ENCODE peak calls at places on chromosomes 4 and X, in ten cellular contexts. One of them, this sample, is unnamed.

GRCh38 chr4:71635094-71635493 is 148.8 kb downstream of the GC start:
- DNase-seq in heart left ventricle: no peak
- DNase-seq in IMR-90: no peak
- DNase-seq in fibroblast of lung: no peak
- DNase-seq in uterus: no peak
- DNase-seq in esophagus muscularis mucosa: no peak
- DNase-seq in astrocyte: no peak
- DNase-seq in pancreas: no peak
- DNase-seq in hepatocyte: no peak
- DNase-seq in ascending aorta: no peak
- DNase-seq in this sample: no peak

GRCh38 chr4:57442834-57443291 is 332.7 kb upstream of the IGFBP7 start:
- DNase-seq in heart left ventricle: peak; percentile 31
- DNase-seq in IMR-90: peak; percentile 13
- DNase-seq in fibroblast of lung: peak; percentile 29
- DNase-seq in uterus: no peak
- DNase-seq in esophagus muscularis mucosa: no peak
- DNase-seq in astrocyte: peak; percentile 6
- DNase-seq in pancreas: peak; percentile 48
- DNase-seq in hepatocyte: peak; percentile 77
- DNase-seq in ascending aorta: no peak
- DNase-seq in this sample: no peak

GRCh38 chr4:168877407-168877778 is 132.7 kb downstream of the CBR4 start:
- DNase-seq in heart left ventricle: no peak
- DNase-seq in IMR-90: no peak
- DNase-seq in fibroblast of lung: no peak
- DNase-seq in uterus: no peak
- DNase-seq in esophagus muscularis mucosa: no peak
- DNase-seq in astrocyte: no peak
- DNase-seq in pancreas: no peak
- DNase-seq in hepatocyte: no peak
- DNase-seq in ascending aorta: no peak
- DNase-seq in this sample: no peak

GRCh38 chr4:2714071-2714770 is 41.9 kb downstream of the TNIP2 start:
- DNase-seq in heart left ventricle: peak; percentile 56
- DNase-seq in IMR-90: peak; percentile 71
- DNase-seq in fibroblast of lung: peak; percentile 37
- DNase-seq in uterus: no peak
- DNase-seq in esophagus muscularis mucosa: no peak
- DNase-seq in astrocyte: peak; percentile 17
- DNase-seq in pancreas: peak; percentile 55
- DNase-seq in hepatocyte: no peak
- DNase-seq in ascending aorta: no peak
- DNase-seq in this sample: no peak

GRCh38 chr4:76204936-76205335 is 8.7 kb downstream of the SCARB2 start:
- DNase-seq in heart left ventricle: no peak
- DNase-seq in IMR-90: no peak
- DNase-seq in fibroblast of lung: no peak
- DNase-seq in uterus: no peak
- DNase-seq in esophagus muscularis mucosa: no peak
- DNase-seq in astrocyte: no peak
- DNase-seq in pancreas: no peak
- DNase-seq in hepatocyte: no peak
- DNase-seq in ascending aorta: no peak
- DNase-seq in this sample: no peak

GRCh38 chrX:46758163-46758955 is 559 bp downstream of the SLC9A7 start:
- DNase-seq in heart left ventricle: no peak
- DNase-seq in IMR-90: peak; percentile 10
- DNase-seq in fibroblast of lung: peak; percentile 27
- DNase-seq in uterus: no peak
- DNase-seq in esophagus muscularis mucosa: no peak
- DNase-seq in astrocyte: no peak
- DNase-seq in pancreas: peak; percentile 3
- DNase-seq in hepatocyte: peak; percentile 24
- DNase-seq in ascending aorta: no peak
- DNase-seq in this sample: no peak

GRCh38 chr4:169219440-169219839 is 51.3 kb downstream of the SH3RF1 start:
- DNase-seq in heart left ventricle: no peak
- DNase-seq in IMR-90: no peak
- DNase-seq in fibroblast of lung: no peak
- DNase-seq in uterus: no peak
- DNase-seq in esophagus muscularis mucosa: no peak
- DNase-seq in astrocyte: no peak
- DNase-seq in pancreas: no peak
- DNase-seq in hepatocyte: no peak
- DNase-seq in ascending aorta: no peak
- DNase-seq in this sample: no peak

GRCh38 chr4:15963568-15963967 is 593 bp upstream of the FGFBP2 start:
- DNase-seq in heart left ventricle: no peak
- DNase-seq in IMR-90: no peak
- DNase-seq in fibroblast of lung: no peak
- DNase-seq in uterus: no peak
- DNase-seq in esophagus muscularis mucosa: no peak
- DNase-seq in astrocyte: no peak
- DNase-seq in pancreas: no peak
- DNase-seq in hepatocyte: no peak
- DNase-seq in ascending aorta: no peak
- DNase-seq in this sample: no peak

GRCh38 chr4:48203819-48204218 is 65.8 kb downstream of the TEC start:
- DNase-seq in heart left ventricle: no peak
- DNase-seq in IMR-90: no peak
- DNase-seq in fibroblast of lung: no peak
- DNase-seq in uterus: no peak
- DNase-seq in esophagus muscularis mucosa: no peak
- DNase-seq in astrocyte: no peak
- DNase-seq in pancreas: no peak
- DNase-seq in hepatocyte: no peak
- DNase-seq in ascending aorta: no peak
- DNase-seq in this sample: no peak

GRCh38 chrX:148067285-148067684 is 86.1 kb downstream of the FMR1NB start:
- DNase-seq in heart left ventricle: no peak
- DNase-seq in IMR-90: no peak
- DNase-seq in fibroblast of lung: no peak
- DNase-seq in uterus: no peak
- DNase-seq in esophagus muscularis mucosa: no peak
- DNase-seq in astrocyte: no peak
- DNase-seq in pancreas: no peak
- DNase-seq in hepatocyte: no peak
- DNase-seq in ascending aorta: no peak
- DNase-seq in this sample: no peak

GRCh38 chr4:87527446-87528240 is 1.5 kb downstream of the SPARCL1 start:
- DNase-seq in heart left ventricle: no peak
- DNase-seq in IMR-90: no peak
- DNase-seq in fibroblast of lung: peak; percentile 17
- DNase-seq in uterus: peak; percentile 50
- DNase-seq in esophagus muscularis mucosa: no peak
- DNase-seq in astrocyte: no peak
- DNase-seq in pancreas: no peak
- DNase-seq in hepatocyte: no peak
- DNase-seq in ascending aorta: no peak
- DNase-seq in this sample: no peak

GRCh38 chrX:40068048-40068447 is 29.7 kb downstream of the BCOR start:
- DNase-seq in heart left ventricle: no peak
- DNase-seq in IMR-90: no peak
- DNase-seq in fibroblast of lung: no peak
- DNase-seq in uterus: no peak
- DNase-seq in esophagus muscularis mucosa: no peak
- DNase-seq in astrocyte: no peak
- DNase-seq in pancreas: no peak
- DNase-seq in hepatocyte: no peak
- DNase-seq in ascending aorta: no peak
- DNase-seq in this sample: no peak

GRCh38 chr4:107153956-107154355 is 117.8 kb upstream of the DKK2 start:
- DNase-seq in heart left ventricle: no peak
- DNase-seq in IMR-90: no peak
- DNase-seq in fibroblast of lung: no peak
- DNase-seq in uterus: no peak
- DNase-seq in esophagus muscularis mucosa: no peak
- DNase-seq in astrocyte: no peak
- DNase-seq in pancreas: no peak
- DNase-seq in hepatocyte: no peak
- DNase-seq in ascending aorta: no peak
- DNase-seq in this sample: no peak

GRCh38 chr4:140793291-140793690 is 37.1 kb upstream of the TBC1D9 start:
- DNase-seq in heart left ventricle: no peak
- DNase-seq in IMR-90: no peak
- DNase-seq in fibroblast of lung: no peak
- DNase-seq in uterus: no peak
- DNase-seq in esophagus muscularis mucosa: no peak
- DNase-seq in astrocyte: no peak
- DNase-seq in pancreas: no peak
- DNase-seq in hepatocyte: no peak
- DNase-seq in ascending aorta: no peak
- DNase-seq in this sample: no peak

GRCh38 chr4:14916554-14917304 is 85.6 kb upstream of the CPEB2 start:
- DNase-seq in heart left ventricle: peak; percentile 33
- DNase-seq in IMR-90: peak; percentile 84
- DNase-seq in fibroblast of lung: peak; percentile 84
- DNase-seq in uterus: no peak
- DNase-seq in esophagus muscularis mucosa: no peak
- DNase-seq in astrocyte: peak; percentile 83
- DNase-seq in pancreas: no peak
- DNase-seq in hepatocyte: peak; percentile 61
- DNase-seq in ascending aorta: no peak
- DNase-seq in this sample: no peak

GRCh38 chr4:55303818-55304217 is 42.2 kb upstream of the SRD5A3 start:
- DNase-seq in heart left ventricle: peak; percentile 37
- DNase-seq in IMR-90: peak; percentile 37
- DNase-seq in fibroblast of lung: peak; percentile 85
- DNase-seq in uterus: no peak
- DNase-seq in esophagus muscularis mucosa: no peak
- DNase-seq in astrocyte: peak; percentile 81
- DNase-seq in pancreas: no peak
- DNase-seq in hepatocyte: peak; percentile 26
- DNase-seq in ascending aorta: no peak
- DNase-seq in this sample: no peak

GRCh38 chr4:152620915-152621314 is 58.9 kb downstream of the TMEM154 start:
- DNase-seq in heart left ventricle: no peak
- DNase-seq in IMR-90: no peak
- DNase-seq in fibroblast of lung: no peak
- DNase-seq in uterus: no peak
- DNase-seq in esophagus muscularis mucosa: peak; percentile 87
- DNase-seq in astrocyte: no peak
- DNase-seq in pancreas: no peak
- DNase-seq in hepatocyte: no peak
- DNase-seq in ascending aorta: no peak
- DNase-seq in this sample: no peak

GRCh38 chr4:179415016-179415841 is 1973.0 kb upstream of the AGA start:
- DNase-seq in heart left ventricle: no peak
- DNase-seq in IMR-90: peak; percentile 47
- DNase-seq in fibroblast of lung: peak; percentile 74
- DNase-seq in uterus: no peak
- DNase-seq in esophagus muscularis mucosa: no peak
- DNase-seq in astrocyte: peak; percentile 66
- DNase-seq in pancreas: no peak
- DNase-seq in hepatocyte: no peak
- DNase-seq in ascending aorta: no peak
- DNase-seq in this sample: no peak

DNA sequence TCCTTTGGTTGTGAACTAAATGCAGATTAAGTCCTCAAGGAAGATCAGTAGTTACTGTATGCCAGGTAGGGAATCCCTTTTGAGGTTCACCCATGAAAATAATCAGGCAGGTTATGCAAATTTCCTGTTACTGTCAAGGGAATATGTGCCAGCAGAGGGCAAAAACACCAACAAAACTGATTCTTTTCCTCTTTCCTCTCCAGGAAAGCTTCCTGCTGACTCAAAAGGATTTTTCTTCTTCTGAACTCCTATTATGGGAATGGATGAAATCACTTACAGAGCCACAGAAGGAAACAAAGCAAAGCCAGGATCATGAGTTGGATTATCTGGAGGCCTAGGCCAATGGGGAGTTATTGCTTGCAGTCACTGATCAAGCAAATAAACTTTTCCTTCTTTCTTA is 49.8 kb downstream of the TMPRSS11F start:
- DNase-seq in heart left ventricle: no peak
- DNase-seq in IMR-90: no peak
- DNase-seq in fibroblast of lung: no peak
- DNase-seq in uterus: no peak
- DNase-seq in esophagus muscularis mucosa: no peak
- DNase-seq in astrocyte: no peak
- DNase-seq in pancreas: no peak
- DNase-seq in hepatocyte: no peak
- DNase-seq in ascending aorta: no peak
- DNase-seq in this sample: no peak
- TF ChIP-seq CTCF in heart left ventricle: no peak
- TF ChIP-seq CTCF in IMR-90: no peak
- TF ChIP-seq CTCF in fibroblast of lung: no peak
- TF ChIP-seq CTCF in uterus: no peak
- TF ChIP-seq CTCF in esophagus muscularis mucosa: no peak
- TF ChIP-seq CTCF in astrocyte: no peak
- TF ChIP-seq CTCF in pancreas: no peak
- TF ChIP-seq CTCF in hepatocyte: peak; percentile 5
- TF ChIP-seq CTCF in ascending aorta: no peak
- TF ChIP-seq CTCF in this sample: no peak

GRCh38 chr4:40897557-40898203 is 147.9 kb downstream of the NSUN7 start:
- DNase-seq in heart left ventricle: peak; percentile 69
- DNase-seq in IMR-90: peak; percentile 51
- DNase-seq in fibroblast of lung: peak; percentile 48
- DNase-seq in uterus: peak; percentile 55
- DNase-seq in esophagus muscularis mucosa: no peak
- DNase-seq in astrocyte: peak; percentile 34
- DNase-seq in pancreas: peak; percentile 60
- DNase-seq in hepatocyte: peak; percentile 80
- DNase-seq in ascending aorta: no peak
- DNase-seq in this sample: no peak
- H3K4me3 ChIP-seq in heart left ventricle: no peak overlapping the region
- H3K4me3 ChIP-seq in IMR-90: no peak overlapping the region
- H3K4me3 ChIP-seq in fibroblast of lung: no peak overlapping the region
- H3K4me3 ChIP-seq in uterus: no peak overlapping the region
- H3K4me3 ChIP-seq in esophagus muscularis mucosa: no peak overlapping the region
- H3K4me3 ChIP-seq in astrocyte: no peak overlapping the region
- H3K4me3 ChIP-seq in pancreas: no peak overlapping the region
- H3K4me3 ChIP-seq in hepatocyte: no peak overlapping the region
- H3K4me3 ChIP-seq in ascending aorta: no peak overlapping the region
- H3K4me3 ChIP-seq in this sample: peak overlapping the region; percentile 30

DNA sequence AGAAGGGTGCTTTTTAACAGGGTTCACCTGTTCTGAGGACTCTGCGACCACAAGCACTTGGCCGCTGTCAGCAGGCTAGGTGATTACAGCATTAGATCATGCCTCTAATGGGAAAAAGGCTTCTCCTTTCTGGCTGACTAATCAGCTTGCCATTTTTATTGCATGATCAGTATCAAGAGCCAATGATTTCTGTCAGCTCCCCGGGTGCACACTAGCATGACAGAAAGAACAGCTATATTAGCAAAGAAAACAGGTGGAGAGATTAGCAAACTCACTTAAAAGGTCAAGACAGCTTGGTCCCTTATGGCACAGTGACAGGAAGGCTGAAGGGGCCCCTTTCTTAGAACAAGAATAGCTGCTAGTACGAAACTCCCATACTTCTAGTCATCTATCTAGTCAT is 170.0 kb downstream of the SMIM20 start:
- DNase-seq in heart left ventricle: no peak
- DNase-seq in IMR-90: peak; percentile 95
- DNase-seq in fibroblast of lung: peak; percentile 96
- DNase-seq in uterus: peak; percentile 28
- DNase-seq in esophagus muscularis mucosa: no peak
- DNase-seq in astrocyte: peak; percentile 95
- DNase-seq in pancreas: no peak
- DNase-seq in hepatocyte: peak; percentile 71
- DNase-seq in ascending aorta: no peak
- DNase-seq in this sample: no peak
- H3K4me1 ChIP-seq in heart left ventricle: peaks cover 39% of the 10 kb centered on the region
- H3K4me1 ChIP-seq in IMR-90: peaks cover 20% of the 10 kb centered on the region
- H3K4me1 ChIP-seq in fibroblast of lung: peaks cover 25% of the 10 kb centered on the region
- H3K4me1 ChIP-seq in uterus: no peaks in the 10 kb centered on the region
- H3K4me1 ChIP-seq in esophagus muscularis mucosa: no peaks in the 10 kb centered on the region
- H3K4me1 ChIP-seq in astrocyte: peaks cover 17% of the 10 kb centered on the region
- H3K4me1 ChIP-seq in pancreas: no peaks in the 10 kb centered on the region
- H3K4me1 ChIP-seq in hepatocyte: peaks cover 12% of the 10 kb centered on the region
- H3K4me1 ChIP-seq in ascending aorta: peaks cover 3% of the 10 kb centered on the region
- H3K4me1 ChIP-seq in this sample: no peaks in the 10 kb centered on the region

GRCh38 chr4:95156452-95156765 is 392.4 kb downstream of the UNC5C start:
- DNase-seq in heart left ventricle: no peak
- DNase-seq in IMR-90: no peak
- DNase-seq in fibroblast of lung: no peak
- DNase-seq in uterus: no peak
- DNase-seq in esophagus muscularis mucosa: no peak
- DNase-seq in astrocyte: no peak
- DNase-seq in pancreas: no peak
- DNase-seq in hepatocyte: no peak
- DNase-seq in ascending aorta: no peak
- DNase-seq in this sample: no peak
- TF ChIP-seq CTCF in heart left ventricle: no peak
- TF ChIP-seq CTCF in IMR-90: no peak
- TF ChIP-seq CTCF in fibroblast of lung: no peak
- TF ChIP-seq CTCF in uterus: no peak
- TF ChIP-seq CTCF in esophagus muscularis mucosa: no peak
- TF ChIP-seq CTCF in astrocyte: no peak
- TF ChIP-seq CTCF in pancreas: no peak
- TF ChIP-seq CTCF in hepatocyte: no peak
- TF ChIP-seq CTCF in ascending aorta: peak; percentile 21
- TF ChIP-seq CTCF in this sample: no peak

This sample was measured in thoracic aorta.